ENCODE peak calls at places on chromosomes 6 and 20, in eight cellular contexts. X is heart right ventricle, V is brain microvascular endothelial cell, M is GM23248, S is Peyer's patch, N is colonic mucosa, C is lower leg skin, H is lower lobe of right lung. Z is an unnamed sample.

GRCh38 chr6:117449549-117450439 is 24.1 kb upstream of the ROS1 start:
- DNase-seq in X (no peak), V (peak; percentile 76), M (peak; percentile 82), S (peak; percentile 83), N (peak; percentile 66), C (no peak), H (no peak), Z (peak; percentile 48)

GRCh38 chr20:56551571-56551970 is 18.5 kb downstream of the FAM209B start:
- DNase-seq in X (no peak), V (no peak), M (no peak), S (no peak), N (no peak), C (no peak), H (no peak), Z (no peak)

GRCh38 chr6:156774872-156775405 is 2.2 kb upstream of the ARID1B start:
- DNase-seq in X (no peak), V (no peak), M (peak; percentile 60), S (no peak), N (peak; percentile 62), C (no peak), H (no peak), Z (no peak)

GRCh38 chr6:89411019-89411268 is 1.1 kb downstream of the RRAGD start:
- DNase-seq in X (no peak), V (no peak), M (peak; percentile 19), S (peak; percentile 54), N (peak; percentile 32), C (no peak), H (peak; percentile 57), Z (no peak)

GRCh38 chr6:139679516-139680179 is 305.2 kb upstream of the CITED2 start:
- DNase-seq in X (no peak), V (peak; percentile 84), M (peak; percentile 38), S (no peak), N (no peak), C (no peak), H (no peak), Z (no peak)

GRCh38 chr6:38193486-38194281 is 374.2 kb downstream of the ZFAND3 start:
- DNase-seq in X (no peak), V (no peak), M (no peak), S (no peak), N (no peak), C (peak; percentile 72), H (no peak), Z (no peak)

GRCh38 chr6:43496370-43497128 is 13.6 kb downstream of the LRRC73 start:
- DNase-seq in X (no peak), V (peak; percentile 38), M (peak; percentile 86), S (no peak), N (no peak), C (peak; percentile 89), H (no peak), Z (peak; percentile 84)

GRCh38 chr6:22925304-22925835 is 356.0 kb downstream of the HDGFL1 start:
- DNase-seq in X (no peak), V (no peak), M (no peak), S (no peak), N (no peak), C (no peak), H (no peak), Z (no peak)

GRCh38 chr6:117352466-117353081 is 73.2 kb downstream of the ROS1 start:
- DNase-seq in X (no peak), V (no peak), M (peak; percentile 43), S (no peak), N (peak; percentile 20), C (no peak), H (no peak), Z (no peak)

GRCh38 chr6:88840806-88841539 is 122.4 kb downstream of the RNGTT start:
- DNase-seq in X (no peak), V (no peak), M (no peak), S (no peak), N (no peak), C (no peak), H (no peak), Z (no peak)

GRCh38 chr20:40331699-40332098 is 357.3 kb downstream of the MAFB start:
- DNase-seq in X (no peak), V (no peak), M (no peak), S (peak; percentile 47), N (peak; percentile 22), C (no peak), H (peak; percentile 46), Z (no peak)

GRCh38 chr20:362271-363254 is 15.7 kb downstream of the NRSN2 start:
- DNase-seq in X (peak; percentile 85), V (peak; percentile 76), M (peak; percentile 64), S (peak; percentile 89), N (peak; percentile 89), C (peak; percentile 97), H (peak; percentile 93), Z (peak; percentile 90)

GRCh38 chr6:3592371-3592941 is 135.6 kb upstream of the SLC22A23 start:
- DNase-seq in X (no peak), V (peak; percentile 94), M (peak; percentile 92), S (no peak), N (no peak), C (no peak), H (no peak), Z (no peak)

GRCh38 chr6:168874637-168875036 is 379.0 kb downstream of the THBS2 start:
- DNase-seq in X (no peak), V (no peak), M (no peak), S (no peak), N (no peak), C (no peak), H (no peak), Z (no peak)

GRCh38 chr6:1554241-1554880 is 55.4 kb upstream of the FOXC1 start:
- DNase-seq in X (no peak), V (no peak), M (peak; percentile 49), S (no peak), N (no peak), C (no peak), H (no peak), Z (no peak)
- H3K4me3 ChIP-seq in X (peak overlapping the region; percentile 50), V (peak overlapping the region; percentile 56), M (peak overlapping the region; percentile 77), S (peak overlapping the region; percentile 32), N (peak overlapping the region; percentile 44), C (peak overlapping the region; percentile 45), H (peak overlapping the region; percentile 57), Z (peak overlapping the region; percentile 86)

GRCh38 chr6:28250747-28251146 is 1.3 kb downstream of the ZKSCAN4 start:
- DNase-seq in X (no peak), V (no peak), M (no peak), S (no peak), N (no peak), C (no peak), H (no peak), Z (no peak)

GRCh38 chr6:28248916-28249315 is 3.2 kb downstream of the ZKSCAN4 start:
- DNase-seq in X (no peak), V (no peak), M (no peak), S (no peak), N (no peak), C (no peak), H (no peak), Z (no peak)

GRCh38 chr6:28254340-28254618 is 2.2 kb upstream of the ZKSCAN4 start:
- DNase-seq in X (no peak), V (no peak), M (no peak), S (no peak), N (no peak), C (no peak), H (no peak), Z (no peak)

GRCh38 chr6:28251648-28252506 is at the start of gene ZKSCAN4:
- DNase-seq in X (peak; percentile 46), V (peak; percentile 91), M (peak; percentile 87), S (peak; percentile 89), N (peak; percentile 87), C (peak; percentile 89), H (peak; percentile 70), Z (peak; percentile 84)

GRCh38 chr6:28252507-28252975 is 472 bp upstream of the ZKSCAN4 start:
- DNase-seq in X (no peak), V (no peak), M (no peak), S (no peak), N (no peak), C (no peak), H (no peak), Z (no peak)
- H3K4me3 ChIP-seq in X (peak overlapping the region; percentile 94), V (peak overlapping the region; percentile 91), M (peak overlapping the region; percentile 98), S (peak overlapping the region; percentile 63), N (peak overlapping the region; percentile 87), C (no peak overlapping the region), H (peak overlapping the region; percentile 94), Z (no peak overlapping the region)

GRCh38 chr20:17860306-17861197 is 108.0 kb downstream of the SNX5 start:
- DNase-seq in X (no peak), V (no peak), M (no peak), S (no peak), N (no peak), C (no peak), H (no peak), Z (no peak)

GRCh38 chr20:17859616-17860232 is 108.9 kb downstream of the SNX5 start:
- DNase-seq in X (peak; percentile 45), V (no peak), M (no peak), S (no peak), N (no peak), C (no peak), H (no peak), Z (peak; percentile 38)

GRCh38 chr20:17858450-17859001 is 110.1 kb downstream of the SNX5 start:
- DNase-seq in X (no peak), V (no peak), M (no peak), S (no peak), N (no peak), C (no peak), H (no peak), Z (no peak)

GRCh38 chr20:17857639-17858449 is 110.8 kb downstream of the SNX5 start:
- DNase-seq in X (no peak), V (no peak), M (no peak), S (no peak), N (no peak), C (no peak), H (no peak), Z (no peak)

GRCh38 chr20:17859002-17859615 is 109.5 kb downstream of the SNX5 start:
- DNase-seq in X (no peak), V (no peak), M (no peak), S (peak; percentile 57), N (no peak), C (no peak), H (no peak), Z (no peak)
- H3K4me3 ChIP-seq in X (no peak overlapping the region), V (no peak overlapping the region), M (no peak overlapping the region), S (no peak overlapping the region), N (no peak overlapping the region), C (no peak overlapping the region), H (no peak overlapping the region), Z (no peak overlapping the region)

GRCh38 chr6:137341721-137342195 is 122.6 kb upstream of the IFNGR1 start:
- DNase-seq in X (peak; percentile 23), V (no peak), M (peak; percentile 65), S (peak; percentile 75), N (peak; percentile 38), C (no peak), H (peak; percentile 49), Z (no peak)

GRCh38 chr6:137339929-137340559 is 120.9 kb upstream of the IFNGR1 start:
- DNase-seq in X (no peak), V (no peak), M (peak; percentile 30), S (no peak), N (no peak), C (no peak), H (no peak), Z (no peak)

DNA sequence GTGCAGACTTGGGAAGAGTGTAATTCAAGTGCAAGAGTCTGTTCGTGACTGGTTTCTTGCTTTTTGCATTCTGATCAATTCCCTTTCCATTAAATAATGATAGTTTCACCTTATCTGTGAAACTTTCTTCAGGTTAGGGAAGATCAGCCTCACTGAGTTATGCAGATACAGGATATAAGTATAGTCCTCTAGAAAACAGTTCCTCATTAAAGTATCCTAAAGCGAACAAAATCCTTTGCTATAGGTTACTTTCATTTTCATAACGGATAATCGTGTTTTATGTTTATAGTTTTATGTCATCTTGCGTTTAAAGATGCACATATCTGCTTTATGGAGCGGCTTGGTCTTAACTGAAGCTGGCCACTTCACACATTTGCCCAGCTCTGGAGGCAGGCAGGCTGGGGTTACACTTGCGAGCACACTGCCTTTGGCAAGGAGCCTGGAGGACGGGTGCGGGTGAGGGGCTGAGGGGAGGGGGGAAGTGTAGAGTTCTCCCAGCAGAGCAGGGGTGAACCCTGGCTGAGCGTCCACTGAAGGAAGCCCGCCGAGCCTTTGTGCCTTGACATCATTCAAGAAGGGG is 123.5 kb upstream of the IFNGR1 start:
- DNase-seq in X (peak; percentile 14), V (no peak), M (no peak), S (no peak), N (no peak), C (no peak), H (peak; percentile 41), Z (no peak)
- H3K4me3 ChIP-seq in X (peak overlapping the region; percentile 16), V (peak overlapping the region; percentile 30), M (peak overlapping the region; percentile 63), S (peak overlapping the region; percentile 16), N (peak overlapping the region; percentile 1), C (no peak overlapping the region), H (peak overlapping the region; percentile 41), Z (peak overlapping the region; percentile 39)

Z was measured in aorta.